ENCODE peak calls at places on chromosomes 16 and 17, in ten cellular contexts. One of them, this sample, is unnamed.

GRCh38 chr16:66553223-66553622 is 847 bp downstream of the CKLF start:
- DNase-seq in stimulated activated CD4-positive, alpha-beta T cell treated with anti-CD3 and anti-CD28 coated beads, TNF-alpha, amount 100 ng/mL, for 4 hours: no peak
- DNase-seq in right atrium auricular region: no peak
- DNase-seq in NCI-H1417: no peak
- DNase-seq in activated naive CD4-positive, alpha-beta T cell: no peak
- DNase-seq in NT2/D1: no peak
- DNase-seq in ovary: no peak
- DNase-seq in central memory CD4-positive, alpha-beta T cell: peak
- DNase-seq in NCI-H187 treated with DMSO at 0.1 percent for 48 hours: no peak
- DNase-seq in SHP77: no peak
- DNase-seq in this sample: no peak

GRCh38 chr17:60641810-60642220 is 35.8 kb upstream of the BCAS3 start:
- DNase-seq in NCI-H187 treated with DMSO at 0.1 percent for 48 hours: no peak
- DNase-seq in activated naive CD4-positive, alpha-beta T cell: no peak
- DNase-seq in ovary: peak
- DNase-seq in NT2/D1: peak
- DNase-seq in SHP77: peak
- DNase-seq in central memory CD4-positive, alpha-beta T cell: peak
- DNase-seq in NCI-H1417: peak
- DNase-seq in right atrium auricular region: peak
- DNase-seq in stimulated activated CD4-positive, alpha-beta T cell treated with anti-CD3 and anti-CD28 coated beads, TNF-alpha, amount 100 ng/mL, for 4 hours: no peak
- DNase-seq in this sample: no peak

GRCh38 chr16:46733319-46733830 is 14.8 kb downstream of the MYLK3 start:
- DNase-seq in stimulated activated CD4-positive, alpha-beta T cell treated with anti-CD3 and anti-CD28 coated beads, TNF-alpha, amount 100 ng/mL, for 4 hours: no peak
- DNase-seq in right atrium auricular region: no peak
- DNase-seq in SHP77: no peak
- DNase-seq in ovary: no peak
- DNase-seq in activated naive CD4-positive, alpha-beta T cell: no peak
- DNase-seq in NT2/D1: no peak
- DNase-seq in NCI-H187 treated with DMSO at 0.1 percent for 48 hours: no peak
- DNase-seq in NCI-H1417: no peak
- DNase-seq in central memory CD4-positive, alpha-beta T cell: no peak
- DNase-seq in this sample: no peak

GRCh38 chr16:66248096-66248495 is 118.4 kb upstream of the CDH5 start:
- DNase-seq in NCI-H187 treated with DMSO at 0.1 percent for 48 hours: no peak
- DNase-seq in NT2/D1: no peak
- DNase-seq in right atrium auricular region: peak
- DNase-seq in activated naive CD4-positive, alpha-beta T cell: no peak
- DNase-seq in SHP77: no peak
- DNase-seq in central memory CD4-positive, alpha-beta T cell: no peak
- DNase-seq in ovary: peak
- DNase-seq in NCI-H1417: no peak
- DNase-seq in stimulated activated CD4-positive, alpha-beta T cell treated with anti-CD3 and anti-CD28 coated beads, TNF-alpha, amount 100 ng/mL, for 4 hours: no peak
- DNase-seq in this sample: no peak

GRCh38 chr16:55562936-55563335 is 3.5 kb upstream of the CAPNS2 start:
- DNase-seq in ovary: no peak
- DNase-seq in SHP77: no peak
- DNase-seq in right atrium auricular region: no peak
- DNase-seq in NCI-H187 treated with DMSO at 0.1 percent for 48 hours: no peak
- DNase-seq in activated naive CD4-positive, alpha-beta T cell: no peak
- DNase-seq in stimulated activated CD4-positive, alpha-beta T cell treated with anti-CD3 and anti-CD28 coated beads, TNF-alpha, amount 100 ng/mL, for 4 hours: no peak
- DNase-seq in central memory CD4-positive, alpha-beta T cell: no peak
- DNase-seq in NT2/D1: no peak
- DNase-seq in NCI-H1417: no peak
- DNase-seq in this sample: no peak

GRCh38 chr16:59684911-59685310 is 950.8 kb upstream of the GOT2 start:
- DNase-seq in right atrium auricular region: no peak
- DNase-seq in ovary: no peak
- DNase-seq in NCI-H187 treated with DMSO at 0.1 percent for 48 hours: no peak
- DNase-seq in activated naive CD4-positive, alpha-beta T cell: no peak
- DNase-seq in SHP77: no peak
- DNase-seq in NCI-H1417: no peak
- DNase-seq in NT2/D1: no peak
- DNase-seq in stimulated activated CD4-positive, alpha-beta T cell treated with anti-CD3 and anti-CD28 coated beads, TNF-alpha, amount 100 ng/mL, for 4 hours: no peak
- DNase-seq in central memory CD4-positive, alpha-beta T cell: no peak
- DNase-seq in this sample: no peak

GRCh38 chr17:20992987-20993862 is 49.6 kb downstream of the USP22 start:
- DNase-seq in central memory CD4-positive, alpha-beta T cell: peak
- DNase-seq in stimulated activated CD4-positive, alpha-beta T cell treated with anti-CD3 and anti-CD28 coated beads, TNF-alpha, amount 100 ng/mL, for 4 hours: peak
- DNase-seq in activated naive CD4-positive, alpha-beta T cell: peak
- DNase-seq in ovary: peak
- DNase-seq in right atrium auricular region: peak
- DNase-seq in SHP77: peak
- DNase-seq in NT2/D1: peak
- DNase-seq in NCI-H187 treated with DMSO at 0.1 percent for 48 hours: no peak
- DNase-seq in NCI-H1417: peak
- DNase-seq in this sample: no peak

GRCh38 chr16:68370921-68371651 is 60.3 kb downstream of the PRMT7 start:
- DNase-seq in right atrium auricular region: no peak
- DNase-seq in stimulated activated CD4-positive, alpha-beta T cell treated with anti-CD3 and anti-CD28 coated beads, TNF-alpha, amount 100 ng/mL, for 4 hours: no peak
- DNase-seq in SHP77: peak
- DNase-seq in NCI-H1417: no peak
- DNase-seq in ovary: no peak
- DNase-seq in NCI-H187 treated with DMSO at 0.1 percent for 48 hours: no peak
- DNase-seq in central memory CD4-positive, alpha-beta T cell: peak
- DNase-seq in activated naive CD4-positive, alpha-beta T cell: no peak
- DNase-seq in NT2/D1: no peak
- DNase-seq in this sample: no peak

GRCh38 chr16:66058181-66058580 is 308.3 kb upstream of the CDH5 start:
- DNase-seq in NT2/D1: no peak
- DNase-seq in ovary: no peak
- DNase-seq in NCI-H1417: no peak
- DNase-seq in central memory CD4-positive, alpha-beta T cell: no peak
- DNase-seq in SHP77: no peak
- DNase-seq in right atrium auricular region: no peak
- DNase-seq in stimulated activated CD4-positive, alpha-beta T cell treated with anti-CD3 and anti-CD28 coated beads, TNF-alpha, amount 100 ng/mL, for 4 hours: no peak
- DNase-seq in activated naive CD4-positive, alpha-beta T cell: no peak
- DNase-seq in NCI-H187 treated with DMSO at 0.1 percent for 48 hours: no peak
- DNase-seq in this sample: no peak

GRCh38 chr16:65878347-65878746 is 488.1 kb upstream of the CDH5 start:
- DNase-seq in ovary: no peak
- DNase-seq in stimulated activated CD4-positive, alpha-beta T cell treated with anti-CD3 and anti-CD28 coated beads, TNF-alpha, amount 100 ng/mL, for 4 hours: no peak
- DNase-seq in central memory CD4-positive, alpha-beta T cell: no peak
- DNase-seq in NT2/D1: no peak
- DNase-seq in activated naive CD4-positive, alpha-beta T cell: no peak
- DNase-seq in SHP77: no peak
- DNase-seq in NCI-H187 treated with DMSO at 0.1 percent for 48 hours: no peak
- DNase-seq in NCI-H1417: no peak
- DNase-seq in right atrium auricular region: no peak
- DNase-seq in this sample: no peak

GRCh38 chr17:44759096-44759915 is 518 bp downstream of the ADAM11 start:
- DNase-seq in stimulated activated CD4-positive, alpha-beta T cell treated with anti-CD3 and anti-CD28 coated beads, TNF-alpha, amount 100 ng/mL, for 4 hours: no peak
- DNase-seq in ovary: no peak
- DNase-seq in NCI-H1417: no peak
- DNase-seq in right atrium auricular region: no peak
- DNase-seq in SHP77: no peak
- DNase-seq in NT2/D1: no peak
- DNase-seq in central memory CD4-positive, alpha-beta T cell: no peak
- DNase-seq in NCI-H187 treated with DMSO at 0.1 percent for 48 hours: no peak
- DNase-seq in activated naive CD4-positive, alpha-beta T cell: no peak
- DNase-seq in this sample: no peak

GRCh38 chr16:27405546-27406451 is 3.8 kb downstream of the IL21R start:
- DNase-seq in NCI-H187 treated with DMSO at 0.1 percent for 48 hours: no peak
- DNase-seq in NT2/D1: no peak
- DNase-seq in central memory CD4-positive, alpha-beta T cell: no peak
- DNase-seq in stimulated activated CD4-positive, alpha-beta T cell treated with anti-CD3 and anti-CD28 coated beads, TNF-alpha, amount 100 ng/mL, for 4 hours: peak
- DNase-seq in SHP77: no peak
- DNase-seq in right atrium auricular region: peak
- DNase-seq in NCI-H1417: no peak
- DNase-seq in ovary: no peak
- DNase-seq in activated naive CD4-positive, alpha-beta T cell: peak
- DNase-seq in this sample: peak

GRCh38 chr17:77496831-77497577 is 356.2 kb downstream of the SEC14L1 start:
- DNase-seq in NCI-H1417: no peak
- DNase-seq in activated naive CD4-positive, alpha-beta T cell: no peak
- DNase-seq in stimulated activated CD4-positive, alpha-beta T cell treated with anti-CD3 and anti-CD28 coated beads, TNF-alpha, amount 100 ng/mL, for 4 hours: no peak
- DNase-seq in ovary: no peak
- DNase-seq in NT2/D1: no peak
- DNase-seq in right atrium auricular region: no peak
- DNase-seq in NCI-H187 treated with DMSO at 0.1 percent for 48 hours: no peak
- DNase-seq in SHP77: no peak
- DNase-seq in central memory CD4-positive, alpha-beta T cell: no peak
- DNase-seq in this sample: no peak

GRCh38 chr17:10812674-10813073 is 8.8 kb upstream of the TMEM238L start:
- DNase-seq in SHP77: no peak
- DNase-seq in central memory CD4-positive, alpha-beta T cell: no peak
- DNase-seq in NCI-H1417: no peak
- DNase-seq in NT2/D1: no peak
- DNase-seq in ovary: no peak
- DNase-seq in NCI-H187 treated with DMSO at 0.1 percent for 48 hours: no peak
- DNase-seq in right atrium auricular region: no peak
- DNase-seq in activated naive CD4-positive, alpha-beta T cell: no peak
- DNase-seq in stimulated activated CD4-positive, alpha-beta T cell treated with anti-CD3 and anti-CD28 coated beads, TNF-alpha, amount 100 ng/mL, for 4 hours: no peak
- DNase-seq in this sample: no peak

GRCh38 chr16:27127293-27127692 is 60.6 kb downstream of the C16orf82 start:
- DNase-seq in NCI-H1417: no peak
- DNase-seq in NCI-H187 treated with DMSO at 0.1 percent for 48 hours: no peak
- DNase-seq in right atrium auricular region: no peak
- DNase-seq in NT2/D1: no peak
- DNase-seq in central memory CD4-positive, alpha-beta T cell: no peak
- DNase-seq in stimulated activated CD4-positive, alpha-beta T cell treated with anti-CD3 and anti-CD28 coated beads, TNF-alpha, amount 100 ng/mL, for 4 hours: no peak
- DNase-seq in SHP77: no peak
- DNase-seq in ovary: no peak
- DNase-seq in activated naive CD4-positive, alpha-beta T cell: no peak
- DNase-seq in this sample: no peak

GRCh38 chr16:78277374-78277773 is 177.9 kb downstream of the WWOX start:
- DNase-seq in NT2/D1: no peak
- DNase-seq in central memory CD4-positive, alpha-beta T cell: no peak
- DNase-seq in NCI-H187 treated with DMSO at 0.1 percent for 48 hours: no peak
- DNase-seq in activated naive CD4-positive, alpha-beta T cell: no peak
- DNase-seq in ovary: no peak
- DNase-seq in right atrium auricular region: no peak
- DNase-seq in stimulated activated CD4-positive, alpha-beta T cell treated with anti-CD3 and anti-CD28 coated beads, TNF-alpha, amount 100 ng/mL, for 4 hours: no peak
- DNase-seq in SHP77: no peak
- DNase-seq in NCI-H1417: no peak
- DNase-seq in this sample: no peak

GRCh38 chr17:83121921-83122820 is 42.8 kb downstream of the METRNL start:
- DNase-seq in activated naive CD4-positive, alpha-beta T cell: no peak
- DNase-seq in NCI-H1417: no peak
- DNase-seq in stimulated activated CD4-positive, alpha-beta T cell treated with anti-CD3 and anti-CD28 coated beads, TNF-alpha, amount 100 ng/mL, for 4 hours: no peak
- DNase-seq in NCI-H187 treated with DMSO at 0.1 percent for 48 hours: no peak
- DNase-seq in right atrium auricular region: no peak
- DNase-seq in SHP77: no peak
- DNase-seq in central memory CD4-positive, alpha-beta T cell: no peak
- DNase-seq in NT2/D1: no peak
- DNase-seq in ovary: no peak
- DNase-seq in this sample: no peak

GRCh38 chr17:66580178-66580577 is 254.7 kb upstream of the CACNG5 start:
- DNase-seq in NT2/D1: no peak
- DNase-seq in NCI-H187 treated with DMSO at 0.1 percent for 48 hours: no peak
- DNase-seq in activated naive CD4-positive, alpha-beta T cell: no peak
- DNase-seq in ovary: peak
- DNase-seq in right atrium auricular region: no peak
- DNase-seq in stimulated activated CD4-positive, alpha-beta T cell treated with anti-CD3 and anti-CD28 coated beads, TNF-alpha, amount 100 ng/mL, for 4 hours: no peak
- DNase-seq in central memory CD4-positive, alpha-beta T cell: no peak
- DNase-seq in NCI-H1417: no peak
- DNase-seq in SHP77: no peak
- DNase-seq in this sample: no peak

GRCh38 chr16:30026449-30026848 is 3.5 kb downstream of the C16orf92 start:
- DNase-seq in NCI-H1417: no peak
- DNase-seq in SHP77: no peak
- DNase-seq in right atrium auricular region: no peak
- DNase-seq in NCI-H187 treated with DMSO at 0.1 percent for 48 hours: no peak
- DNase-seq in central memory CD4-positive, alpha-beta T cell: no peak
- DNase-seq in activated naive CD4-positive, alpha-beta T cell: no peak
- DNase-seq in stimulated activated CD4-positive, alpha-beta T cell treated with anti-CD3 and anti-CD28 coated beads, TNF-alpha, amount 100 ng/mL, for 4 hours: no peak
- DNase-seq in NT2/D1: no peak
- DNase-seq in ovary: no peak
- DNase-seq in this sample: no peak

GRCh38 chr16:27723711-27724490 is 174.0 kb downstream of the KATNIP start:
- DNase-seq in ovary: no peak
- DNase-seq in stimulated activated CD4-positive, alpha-beta T cell treated with anti-CD3 and anti-CD28 coated beads, TNF-alpha, amount 100 ng/mL, for 4 hours: no peak
- DNase-seq in NCI-H187 treated with DMSO at 0.1 percent for 48 hours: no peak
- DNase-seq in NT2/D1: no peak
- DNase-seq in central memory CD4-positive, alpha-beta T cell: no peak
- DNase-seq in activated naive CD4-positive, alpha-beta T cell: no peak
- DNase-seq in SHP77: peak
- DNase-seq in NCI-H1417: no peak
- DNase-seq in right atrium auricular region: no peak
- DNase-seq in this sample: no peak

This sample was measured in esophagus muscularis mucosa.